ENCODE peak calls at places on chromosomes 2 and 18, in four cellular contexts. C, H, R and G are unnamed samples.

GRCh38 chr2:33378551-33379220 is 97.8 kb upstream of the RASGRP3 start:
- DNase-seq in C (no peak), H (peak), R (no peak), G (no peak)

GRCh38 chr2:172200495-172201085 is 97.9 kb upstream of the DLX2 start:
- DNase-seq in C (no peak), H (peak), R (peak), G (no peak)

GRCh38 chr2:223197046-223197445 is 145.1 kb downstream of the KCNE4 start:
- DNase-seq in C (no peak), H (no peak), R (no peak), G (no peak)

GRCh38 chr2:10911291-10912075 is at the start of gene KCNF1:
- DNase-seq in C (peak), H (peak), R (no peak), G (peak)

GRCh38 chr2:47334356-47335136 is 68.4 kb upstream of the MSH2 start:
- DNase-seq in C (no peak), H (no peak), R (no peak), G (no peak)

GRCh38 chr2:216017365-216017764 is 4.0 kb upstream of the MREG start:
- DNase-seq in C (no peak), H (peak), R (no peak), G (no peak)

GRCh38 chr2:70768585-70769085 is 635 bp upstream of the ADD2 start:
- DNase-seq in C (no peak), H (no peak), R (no peak), G (no peak)

GRCh38 chr18:68176901-68177300 is 538.0 kb downstream of the TMX3 start:
- DNase-seq in C (no peak), H (no peak), R (no peak), G (no peak)

GRCh38 chr2:139773720-139774277 is 993.6 kb upstream of the NXPH2 start:
- DNase-seq in C (no peak), H (no peak), R (no peak), G (no peak)

GRCh38 chr18:21391074-21391673 is 149.1 kb downstream of the GREB1L start:
- DNase-seq in C (no peak), H (peak), R (no peak), G (peak)

GRCh38 chr2:218396688-218397501 is 2.8 kb upstream of the CTDSP1 start:
- DNase-seq in C (peak), H (peak), R (no peak), G (peak)

GRCh38 chr2:104872866-104873688 is 19.2 kb downstream of the POU3F3 start:
- DNase-seq in C (peak), H (peak), R (peak), G (peak)

GRCh38 chr2:212265777-212266176 is 272.8 kb downstream of the ERBB4 start:
- DNase-seq in C (no peak), H (no peak), R (no peak), G (no peak)

GRCh38 chr2:208186465-208186864 is 3.4 kb downstream of the C2orf80 start:
- DNase-seq in C (no peak), H (no peak), R (no peak), G (no peak)

GRCh38 chr2:46379213-46380037 is 82.2 kb downstream of the EPAS1 start:
- DNase-seq in C (no peak), H (peak), R (no peak), G (no peak)

GRCh38 chr2:237691200-237691907 is 64.0 kb downstream of the LRRFIP1 start:
- DNase-seq in C (no peak), H (no peak), R (no peak), G (no peak)

GRCh38 chr2:85273732-85274731 is 53.8 kb downstream of the TGOLN2 start:
- DNase-seq in C (peak), H (peak), R (no peak), G (no peak)

GRCh38 chr2:15728247-15728721 is 136.6 kb downstream of the DDX1 start:
- DNase-seq in C (no peak), H (no peak), R (no peak), G (no peak)

GRCh38 chr2:165847001-165847400 is 53.0 kb upstream of the GALNT3 start:
- DNase-seq in C (no peak), H (no peak), R (no peak), G (peak)
- TF ChIP-seq CTCF in C (no peak), H (no peak), R (no peak), G (no peak)

DNA sequence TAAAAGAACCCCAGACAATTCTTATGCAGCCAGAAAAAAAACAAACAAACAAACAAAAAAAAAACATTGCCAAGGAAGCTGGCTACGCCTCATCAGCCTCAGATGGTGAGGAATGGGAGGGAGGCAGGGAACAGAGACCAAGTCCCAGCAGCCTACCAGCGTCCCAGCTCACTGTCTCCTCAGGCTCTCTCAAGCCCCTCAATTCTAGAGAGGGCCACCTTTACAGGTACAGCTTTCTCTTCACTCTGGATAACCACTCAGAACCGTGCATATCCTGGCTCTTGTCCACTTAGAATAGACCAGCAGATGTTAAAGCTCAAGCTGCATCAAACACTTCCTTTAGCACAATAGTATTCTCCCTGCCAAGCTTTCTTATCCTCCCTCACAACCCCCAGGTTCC is 263.1 kb upstream of the CHAC2 start:
- DNase-seq in C (no peak), H (no peak), R (no peak), G (no peak)
- TF ChIP-seq MAZ in C (no peak), H (no peak), R (no peak), G (no peak)

DNA sequence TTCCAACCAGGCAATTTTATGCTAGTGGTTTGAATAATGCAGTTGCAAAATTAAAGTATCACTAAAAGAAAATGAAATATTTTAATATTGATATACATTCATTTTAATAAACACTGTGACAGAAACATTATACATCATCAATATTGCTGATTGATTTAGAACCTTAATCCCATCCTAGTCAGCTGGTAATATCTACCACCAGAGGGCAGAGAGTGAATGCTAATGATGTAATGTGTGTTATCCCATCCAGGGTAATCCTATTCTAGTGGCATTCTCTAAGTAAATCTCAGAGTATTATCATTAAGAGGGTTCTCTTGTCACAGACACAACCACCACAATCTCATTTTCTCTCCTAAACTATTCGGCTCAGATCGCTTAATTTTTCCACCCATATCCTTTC is 477.4 kb downstream of the CPS1 start:
- DNase-seq in C (peak), H (no peak), R (no peak), G (peak)
- TF ChIP-seq CTCF in C (peak), H (no peak), R (no peak), G (no peak)

GRCh38 chr2:240892361-240892760 is 3.6 kb downstream of the MAB21L4 start:
- DNase-seq in C (no peak), H (no peak), R (no peak), G (no peak)
- TF ChIP-seq MAZ in C (no peak), H (no peak), R (no peak), G (no peak)

GRCh38 chr2:233263045-233263570 is 11.6 kb downstream of the ATG16L1 start:
- DNase-seq in C (no peak), H (no peak), R (no peak), G (no peak)
- TF ChIP-seq CTCF in C (no peak), H (no peak), R (no peak), G (no peak)

DNA sequence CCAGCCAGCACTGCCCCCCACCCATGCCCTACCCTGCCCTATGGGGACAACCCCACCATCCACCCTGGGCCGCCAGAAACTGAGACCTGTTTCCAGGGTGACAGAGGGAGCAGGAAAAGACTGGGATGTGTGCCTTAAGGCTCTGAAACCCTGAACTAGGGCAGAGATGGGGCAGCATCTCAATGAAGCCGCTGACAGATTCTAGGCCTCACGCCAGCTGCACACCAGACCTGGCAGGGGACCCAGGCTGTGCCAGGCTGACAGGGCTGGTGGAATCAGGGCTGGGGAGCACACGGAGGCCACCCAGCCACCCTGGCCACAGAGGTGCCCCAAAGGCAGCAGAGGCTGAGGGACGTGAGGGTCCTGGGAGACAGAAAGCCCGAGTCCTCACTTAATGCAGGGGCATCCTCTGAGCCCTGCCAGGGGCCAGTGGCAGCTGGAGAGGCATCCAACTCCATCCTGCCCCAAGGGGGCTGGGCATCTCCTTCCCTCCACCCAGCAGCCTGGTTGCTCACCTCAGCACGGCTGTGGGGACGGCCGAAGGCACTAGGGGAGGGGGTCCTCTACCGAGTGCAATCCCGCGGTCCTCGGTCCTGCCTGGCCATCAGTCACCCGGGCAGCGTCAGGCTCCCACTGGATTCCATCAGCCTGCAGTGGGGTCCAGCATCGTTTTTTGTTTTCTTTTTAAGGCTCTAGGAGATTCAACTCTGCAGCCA is 169.2 kb downstream of the ZFP36L2 start:
- DNase-seq in C (no peak), H (no peak), R (no peak), G (no peak)
- TF ChIP-seq MAZ in C (no peak), H (no peak), R (no peak), G (no peak)

DNA sequence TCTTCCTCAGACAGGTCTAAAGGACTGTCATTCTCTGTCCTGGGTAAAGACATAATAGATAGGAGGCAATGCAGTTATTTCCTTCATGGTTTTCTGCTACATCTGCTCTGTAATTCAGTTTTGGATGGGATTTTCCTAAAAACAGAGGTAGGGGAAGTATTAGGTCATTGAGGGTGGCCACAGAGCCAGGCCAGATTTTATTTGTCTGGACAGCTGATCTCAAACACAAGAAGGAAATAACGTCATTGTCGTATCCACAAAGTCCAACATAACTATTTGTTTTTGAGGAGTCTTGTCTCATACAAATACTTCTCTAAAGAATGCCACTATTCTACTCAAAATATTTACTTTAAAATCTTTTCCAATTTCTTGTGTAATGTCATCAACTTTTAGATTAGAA is 154.8 kb upstream of the MAP2 start:
- DNase-seq in C (no peak), H (no peak), R (no peak), G (no peak)
- TF ChIP-seq CTCF in C (no peak), H (no peak), R (no peak), G (no peak)

GRCh38 chr18:3402962-3403585 is 46.9 kb upstream of the TGIF1 start:
- DNase-seq in C (no peak), H (peak), R (no peak), G (no peak)

GRCh38 chr18:3397031-3397750 is 52.8 kb upstream of the TGIF1 start:
- DNase-seq in C (no peak), H (no peak), R (no peak), G (no peak)

GRCh38 chr18:3397786-3398185 is 52.2 kb upstream of the TGIF1 start:
- DNase-seq in C (no peak), H (no peak), R (no peak), G (no peak)

GRCh38 chr18:3401669-3402620 is 48.0 kb upstream of the TGIF1 start:
- DNase-seq in C (no peak), H (no peak), R (no peak), G (no peak)

GRCh38 chr18:3400567-3401296 is 49.2 kb upstream of the TGIF1 start:
- DNase-seq in C (no peak), H (no peak), R (no peak), G (no peak)
- TF ChIP-seq MAZ in C (no peak), H (no peak), R (no peak), G (no peak)